ENCODE peak calls at places on chromosomes 3 and 15, in seven cellular contexts. One of them, this sample, is unnamed.

GRCh38 chr3:33787328-33788009 is 11.0 kb upstream of the PDCD6IP start:
- DNase-seq in activated B cell treated with CpG ODN at 0.5 μM for 24 hours: peak
- DNase-seq in NCI-H774: peak
- DNase-seq in GM10248: peak
- DNase-seq in GM04503: no peak
- DNase-seq in HuH-7.5: peak
- DNase-seq in lower lobe of right lung: peak
- DNase-seq in this sample: peak

GRCh38 chr3:58260733-58261132 is 23.1 kb downstream of the ABHD6 start:
- DNase-seq in activated B cell treated with CpG ODN at 0.5 μM for 24 hours: no peak
- DNase-seq in NCI-H774: no peak
- DNase-seq in GM10248: no peak
- DNase-seq in GM04503: no peak
- DNase-seq in HuH-7.5: no peak
- DNase-seq in lower lobe of right lung: no peak
- DNase-seq in this sample: no peak

GRCh38 chr3:197749315-197749600 is 425 bp upstream of the FYTTD1 start:
- DNase-seq in activated B cell treated with CpG ODN at 0.5 μM for 24 hours: no peak
- DNase-seq in NCI-H774: peak
- DNase-seq in GM10248: no peak
- DNase-seq in GM04503: no peak
- DNase-seq in HuH-7.5: peak
- DNase-seq in lower lobe of right lung: no peak
- DNase-seq in this sample: peak

GRCh38 chr3:164416491-164417222 is 661.6 kb downstream of the SI start:
- DNase-seq in activated B cell treated with CpG ODN at 0.5 μM for 24 hours: no peak
- DNase-seq in NCI-H774: no peak
- DNase-seq in GM10248: no peak
- DNase-seq in GM04503: peak
- DNase-seq in HuH-7.5: no peak
- DNase-seq in lower lobe of right lung: no peak
- DNase-seq in this sample: no peak

GRCh38 chr3:146975032-146975431 is 369.9 kb upstream of the PLSCR5 start:
- DNase-seq in activated B cell treated with CpG ODN at 0.5 μM for 24 hours: no peak
- DNase-seq in NCI-H774: no peak
- DNase-seq in GM10248: no peak
- DNase-seq in GM04503: no peak
- DNase-seq in HuH-7.5: no peak
- DNase-seq in lower lobe of right lung: no peak
- DNase-seq in this sample: no peak

GRCh38 chr15:80099246-80099645 is 39.8 kb downstream of the ZFAND6 start:
- DNase-seq in activated B cell treated with CpG ODN at 0.5 μM for 24 hours: no peak
- DNase-seq in NCI-H774: no peak
- DNase-seq in GM10248: peak
- DNase-seq in GM04503: no peak
- DNase-seq in HuH-7.5: no peak
- DNase-seq in lower lobe of right lung: no peak
- DNase-seq in this sample: no peak

GRCh38 chr3:100042144-100042543 is 72.2 kb downstream of the FILIP1L start:
- DNase-seq in activated B cell treated with CpG ODN at 0.5 μM for 24 hours: no peak
- DNase-seq in NCI-H774: peak
- DNase-seq in GM10248: no peak
- DNase-seq in GM04503: no peak
- DNase-seq in HuH-7.5: no peak
- DNase-seq in lower lobe of right lung: no peak
- DNase-seq in this sample: no peak

GRCh38 chr3:32865364-32865763 is 47.6 kb downstream of the TRIM71 start:
- DNase-seq in activated B cell treated with CpG ODN at 0.5 μM for 24 hours: no peak
- DNase-seq in NCI-H774: no peak
- DNase-seq in GM10248: no peak
- DNase-seq in GM04503: no peak
- DNase-seq in HuH-7.5: no peak
- DNase-seq in lower lobe of right lung: no peak
- DNase-seq in this sample: no peak

GRCh38 chr15:58331903-58332675 is 99.7 kb upstream of the LIPC start:
- DNase-seq in activated B cell treated with CpG ODN at 0.5 μM for 24 hours: no peak
- DNase-seq in NCI-H774: peak
- DNase-seq in GM10248: peak
- DNase-seq in GM04503: peak
- DNase-seq in HuH-7.5: no peak
- DNase-seq in lower lobe of right lung: peak
- DNase-seq in this sample: peak

GRCh38 chr3:190048831-190049541 is 71.7 kb downstream of the P3H2 start:
- DNase-seq in activated B cell treated with CpG ODN at 0.5 μM for 24 hours: no peak
- DNase-seq in NCI-H774: no peak
- DNase-seq in GM10248: no peak
- DNase-seq in GM04503: peak
- DNase-seq in HuH-7.5: no peak
- DNase-seq in lower lobe of right lung: no peak
- DNase-seq in this sample: peak

GRCh38 chr3:141477224-141477623 is 9.6 kb upstream of the RASA2 start:
- DNase-seq in activated B cell treated with CpG ODN at 0.5 μM for 24 hours: no peak
- DNase-seq in NCI-H774: no peak
- DNase-seq in GM10248: no peak
- DNase-seq in GM04503: no peak
- DNase-seq in HuH-7.5: no peak
- DNase-seq in lower lobe of right lung: no peak
- DNase-seq in this sample: no peak

GRCh38 chr3:152299243-152299976 is 30.7 kb downstream of the MBNL1 start:
- DNase-seq in activated B cell treated with CpG ODN at 0.5 μM for 24 hours: no peak
- DNase-seq in NCI-H774: no peak
- DNase-seq in GM10248: no peak
- DNase-seq in GM04503: no peak
- DNase-seq in HuH-7.5: no peak
- DNase-seq in lower lobe of right lung: no peak
- DNase-seq in this sample: peak

GRCh38 chr3:21752749-21753347 is 1.8 kb upstream of the ZNF385D start:
- DNase-seq in activated B cell treated with CpG ODN at 0.5 μM for 24 hours: no peak
- DNase-seq in NCI-H774: peak
- DNase-seq in GM10248: peak
- DNase-seq in GM04503: no peak
- DNase-seq in HuH-7.5: peak
- DNase-seq in lower lobe of right lung: no peak
- DNase-seq in this sample: peak

GRCh38 chr3:20225769-20226168 is 39.8 kb upstream of the SGO1 start:
- DNase-seq in activated B cell treated with CpG ODN at 0.5 μM for 24 hours: no peak
- DNase-seq in NCI-H774: no peak
- DNase-seq in GM10248: no peak
- DNase-seq in GM04503: peak
- DNase-seq in HuH-7.5: peak
- DNase-seq in lower lobe of right lung: no peak
- DNase-seq in this sample: peak

This sample was measured in RPMI8226.